ENCODE peak calls at places on chromosomes 2 and 18, in seven cellular contexts. One of them, this sample, is unnamed.

GRCh38 chr2:63545023-63545422 is 43.3 kb downstream of the WDPCP start:
- DNase-seq in kidney tubule cell: no peak
- DNase-seq in memory B cell: no peak
- DNase-seq in ovary: no peak
- DNase-seq in glomerular endothelial cell: no peak
- DNase-seq in GM23248: no peak
- DNase-seq in iPS-NIHi11: no peak
- DNase-seq in this sample: no peak

GRCh38 chr2:157334797-157335196 is 9.2 kb upstream of the ERMN start:
- DNase-seq in kidney tubule cell: no peak
- DNase-seq in memory B cell: no peak
- DNase-seq in ovary: no peak
- DNase-seq in glomerular endothelial cell: no peak
- DNase-seq in GM23248: no peak
- DNase-seq in iPS-NIHi11: no peak
- DNase-seq in this sample: no peak

GRCh38 chr2:19120941-19121750 is 237.3 kb downstream of the OSR1 start:
- DNase-seq in kidney tubule cell: peak; percentile 67
- DNase-seq in memory B cell: no peak
- DNase-seq in ovary: no peak
- DNase-seq in glomerular endothelial cell: no peak
- DNase-seq in GM23248: peak; percentile 94
- DNase-seq in iPS-NIHi11: no peak
- DNase-seq in this sample: peak; percentile 100

GRCh38 chr2:218381916-218382366 is at the start of gene SLC11A1:
- DNase-seq in kidney tubule cell: no peak
- DNase-seq in memory B cell: no peak
- DNase-seq in ovary: no peak
- DNase-seq in glomerular endothelial cell: no peak
- DNase-seq in GM23248: no peak
- DNase-seq in iPS-NIHi11: no peak
- DNase-seq in this sample: no peak

GRCh38 chr2:84319566-84319965 is 139.5 kb downstream of the SUCLG1 start:
- DNase-seq in kidney tubule cell: no peak
- DNase-seq in memory B cell: no peak
- DNase-seq in ovary: no peak
- DNase-seq in glomerular endothelial cell: no peak
- DNase-seq in GM23248: no peak
- DNase-seq in iPS-NIHi11: no peak
- DNase-seq in this sample: peak; percentile 52

GRCh38 chr2:174951746-174952145 is 53.4 kb downstream of the CHN1 start:
- DNase-seq in kidney tubule cell: no peak
- DNase-seq in memory B cell: no peak
- DNase-seq in ovary: no peak
- DNase-seq in glomerular endothelial cell: no peak
- DNase-seq in GM23248: peak; percentile 31
- DNase-seq in iPS-NIHi11: no peak
- DNase-seq in this sample: peak; percentile 48

GRCh38 chr2:26072925-26073768 is 39.3 kb downstream of the RAB10 start:
- DNase-seq in kidney tubule cell: no peak
- DNase-seq in memory B cell: no peak
- DNase-seq in ovary: no peak
- DNase-seq in glomerular endothelial cell: no peak
- DNase-seq in GM23248: peak; percentile 17
- DNase-seq in iPS-NIHi11: peak; percentile 14
- DNase-seq in this sample: no peak

GRCh38 chr18:48819276-48819675 is 131.5 kb downstream of the SMAD7 start:
- DNase-seq in kidney tubule cell: no peak
- DNase-seq in memory B cell: no peak
- DNase-seq in ovary: no peak
- DNase-seq in glomerular endothelial cell: no peak
- DNase-seq in GM23248: no peak
- DNase-seq in iPS-NIHi11: no peak
- DNase-seq in this sample: no peak

GRCh38 chr2:46562451-46562841 is 83.1 kb downstream of the TMEM247 start:
- DNase-seq in kidney tubule cell: no peak
- DNase-seq in memory B cell: no peak
- DNase-seq in ovary: no peak
- DNase-seq in glomerular endothelial cell: no peak
- DNase-seq in GM23248: no peak
- DNase-seq in iPS-NIHi11: no peak
- DNase-seq in this sample: no peak

GRCh38 chr18:53799134-53799533 is 425.3 kb downstream of the MBD2 start:
- DNase-seq in kidney tubule cell: peak; percentile 47
- DNase-seq in memory B cell: no peak
- DNase-seq in ovary: no peak
- DNase-seq in glomerular endothelial cell: no peak
- DNase-seq in GM23248: peak; percentile 83
- DNase-seq in iPS-NIHi11: no peak
- DNase-seq in this sample: peak; percentile 32

GRCh38 chr18:76672627-76673026 is 149.7 kb upstream of the ZNF236 start:
- DNase-seq in kidney tubule cell: no peak
- DNase-seq in memory B cell: no peak
- DNase-seq in ovary: no peak
- DNase-seq in glomerular endothelial cell: no peak
- DNase-seq in GM23248: peak; percentile 55
- DNase-seq in iPS-NIHi11: no peak
- DNase-seq in this sample: peak; percentile 21

GRCh38 chr2:71696381-71696780 is 243.0 kb downstream of the DYSF start:
- DNase-seq in kidney tubule cell: no peak
- DNase-seq in memory B cell: no peak
- DNase-seq in ovary: no peak
- DNase-seq in glomerular endothelial cell: no peak
- DNase-seq in GM23248: no peak
- DNase-seq in iPS-NIHi11: no peak
- DNase-seq in this sample: peak; percentile 61

GRCh38 chr2:197286805-197287595 is 23.6 kb downstream of the ANKRD44 start:
- DNase-seq in kidney tubule cell: peak; percentile 70
- DNase-seq in memory B cell: no peak
- DNase-seq in ovary: peak; percentile 49
- DNase-seq in glomerular endothelial cell: peak; percentile 29
- DNase-seq in GM23248: peak; percentile 96
- DNase-seq in iPS-NIHi11: no peak
- DNase-seq in this sample: peak; percentile 87

GRCh38 chr2:178530128-178530527 is 49.9 kb downstream of the PLEKHA3 start:
- DNase-seq in kidney tubule cell: no peak
- DNase-seq in memory B cell: no peak
- DNase-seq in ovary: no peak
- DNase-seq in glomerular endothelial cell: no peak
- DNase-seq in GM23248: no peak
- DNase-seq in iPS-NIHi11: no peak
- DNase-seq in this sample: no peak

GRCh38 chr2:149129433-149129832 is 90.9 kb downstream of the LYPD6B start:
- DNase-seq in kidney tubule cell: peak; percentile 60
- DNase-seq in memory B cell: no peak
- DNase-seq in ovary: no peak
- DNase-seq in glomerular endothelial cell: no peak
- DNase-seq in GM23248: peak; percentile 15
- DNase-seq in iPS-NIHi11: no peak
- DNase-seq in this sample: peak; percentile 67

GRCh38 chr18:23176701-23177432 is 41.6 kb downstream of the CABLES1 start:
- DNase-seq in kidney tubule cell: no peak
- DNase-seq in memory B cell: no peak
- DNase-seq in ovary: no peak
- DNase-seq in glomerular endothelial cell: no peak
- DNase-seq in GM23248: no peak
- DNase-seq in iPS-NIHi11: no peak
- DNase-seq in this sample: no peak

GRCh38 chr2:5689790-5690189 is 2.4 kb upstream of the SOX11 start:
- DNase-seq in kidney tubule cell: no peak
- DNase-seq in memory B cell: no peak
- DNase-seq in ovary: no peak
- DNase-seq in glomerular endothelial cell: no peak
- DNase-seq in GM23248: no peak
- DNase-seq in iPS-NIHi11: no peak
- DNase-seq in this sample: no peak

GRCh38 chr2:102771114-102771513 is 9.3 kb downstream of the TMEM182 start:
- DNase-seq in kidney tubule cell: no peak
- DNase-seq in memory B cell: no peak
- DNase-seq in ovary: no peak
- DNase-seq in glomerular endothelial cell: no peak
- DNase-seq in GM23248: no peak
- DNase-seq in iPS-NIHi11: no peak
- DNase-seq in this sample: no peak

GRCh38 chr2:102514061-102514785 is 41.2 kb downstream of the SLC9A4 start:
- DNase-seq in kidney tubule cell: peak; percentile 89
- DNase-seq in memory B cell: no peak
- DNase-seq in ovary: no peak
- DNase-seq in glomerular endothelial cell: peak; percentile 92
- DNase-seq in GM23248: peak; percentile 92
- DNase-seq in iPS-NIHi11: peak; percentile 33
- DNase-seq in this sample: peak; percentile 91

GRCh38 chr2:132669854-132670103 is 226 bp downstream of the LYPD1 start:
- DNase-seq in kidney tubule cell: no peak
- DNase-seq in memory B cell: no peak
- DNase-seq in ovary: no peak
- DNase-seq in glomerular endothelial cell: no peak
- DNase-seq in GM23248: peak; percentile 38
- DNase-seq in iPS-NIHi11: peak; percentile 69
- DNase-seq in this sample: peak; percentile 26